ENCODE peak calls at places on chromosomes 5 and 9, in nine cellular contexts. O is omental fat pad, V is sciatic nerve, N is OCI-M1, T is A673, M is OCI-LY7, P is psoas muscle, L is neural crest cell, G is activated T-cell treated with anti-CD3 and anti-CD28 coated beads for 1 hour. C is an unnamed sample.

GRCh38 chr5:135451581-135452360 is at the start of gene TIFAB:
- DNase-seq in O (no peak), V (no peak), N (no peak), T (no peak), M (no peak), P (no peak), L (no peak), G (no peak), C (no peak)

GRCh38 chr5:29930316-29930715 is 1263.2 kb upstream of the CDH6 start:
- DNase-seq in O (no peak), V (no peak), N (peak), T (peak), M (no peak), P (no peak), L (no peak), G (no peak), C (no peak)

GRCh38 chr5:155728857-155729683 is 597.9 kb upstream of the SGCD start:
- DNase-seq in O (no peak), V (no peak), N (no peak), T (peak), M (no peak), P (no peak), L (no peak), G (no peak), C (peak)

GRCh38 chr5:154298060-154298459 is 107.5 kb downstream of the GALNT10 start:
- DNase-seq in O (no peak), V (no peak), N (peak), T (no peak), M (no peak), P (no peak), L (no peak), G (no peak), C (no peak)

GRCh38 chr5:138960145-138960692 is 85.1 kb upstream of the LRRTM2 start:
- DNase-seq in O (no peak), V (no peak), N (no peak), T (no peak), M (no peak), P (no peak), L (no peak), G (no peak), C (no peak)

GRCh38 chr9:99113418-99114048 is 8.6 kb downstream of the TGFBR1 start:
- DNase-seq in O (no peak), V (no peak), N (peak), T (no peak), M (no peak), P (no peak), L (no peak), G (no peak), C (no peak)

GRCh38 chr9:36728651-36729520 is 156.2 kb downstream of the MELK start:
- DNase-seq in O (no peak), V (peak), N (peak), T (peak), M (peak), P (peak), L (peak), G (peak), C (peak)

GRCh38 chr9:137968235-137968634 is 90.7 kb downstream of the CACNA1B start:
- DNase-seq in O (no peak), V (peak), N (peak), T (no peak), M (peak), P (no peak), L (no peak), G (no peak), C (no peak)

GRCh38 chr9:90659626-90660364 is 17.2 kb upstream of the DIRAS2 start:
- DNase-seq in O (no peak), V (no peak), N (peak), T (peak), M (no peak), P (no peak), L (no peak), G (no peak), C (peak)

GRCh38 chr5:149654282-149654681 is 73.0 kb downstream of the ARHGEF37 start:
- DNase-seq in O (no peak), V (peak), N (no peak), T (no peak), M (no peak), P (no peak), L (no peak), G (no peak), C (no peak)

GRCh38 chr9:78298046-78298511 is 1.2 kb downstream of the PSAT1 start:
- DNase-seq in O (no peak), V (no peak), N (peak), T (peak), M (no peak), P (no peak), L (peak), G (no peak), C (no peak)